ENCODE peak calls at places on chromosomes 5 and 9, in eight cellular contexts. B, N, H, U, V, X, Q and G are unnamed samples.
A peak's percentile ranks its signal among the peaks of the same experiment; 100 is the strongest.

GRCh38 chr5:69238760-69239251 is 4.1 kb downstream of the CDK7 start:
- DNase-seq in H (no peak), U (no peak), V (no peak), N (peak; percentile 57), B (peak; percentile 95), X (peak; percentile 36), Q (no peak), G (peak; percentile 68)

GRCh38 chr9:127170652-127171051 is 48.2 kb upstream of the ANGPTL2 start:
- DNase-seq in X (no peak), V (no peak), N (no peak), Q (no peak), H (no peak), B (no peak), U (no peak), G (no peak)

GRCh38 chr5:74949976-74950375 is 83.8 kb upstream of the FAM169A start:
- DNase-seq in U (no peak), V (no peak), Q (no peak), N (no peak), B (peak; percentile 45), H (no peak), X (no peak), G (no peak)

GRCh38 chr5:143251175-143251574 is 152.3 kb downstream of the NR3C1 start:
- DNase-seq in X (no peak), N (no peak), H (no peak), V (no peak), U (no peak), Q (no peak), B (no peak), G (no peak)

GRCh38 chr9:133570681-133571080 is 36.2 kb downstream of the ADAMTSL2 start:
- DNase-seq in N (no peak), V (no peak), X (no peak), B (no peak), U (no peak), Q (no peak), H (no peak), G (no peak)

GRCh38 chr5:139181835-139182452 is 16.2 kb downstream of the SIL1 start:
- DNase-seq in V (no peak), U (no peak), N (no peak), Q (no peak), B (peak; percentile 73), X (no peak), H (peak; percentile 31), G (peak; percentile 35)

GRCh38 chr5:65213921-65214525 is 267.7 kb downstream of the ADAMTS6 start:
- DNase-seq in U (no peak), H (no peak), X (no peak), V (no peak), Q (no peak), B (peak; percentile 54), N (peak; percentile 36), G (peak; percentile 57)

GRCh38 chr5:39446231-39446630 is 21.5 kb upstream of the DAB2 start:
- DNase-seq in U (no peak), X (no peak), H (no peak), B (no peak), V (no peak), N (no peak), Q (no peak), G (peak; percentile 18)

GRCh38 chr9:134403682-134404301 is 77.5 kb downstream of the RXRA start:
- DNase-seq in Q (no peak), U (no peak), N (no peak), V (no peak), H (peak; percentile 91), X (no peak), B (peak; percentile 91), G (peak; percentile 87)

GRCh38 chr5:135386886-135387628 is 12.0 kb downstream of the MACROH2A1 start:
- DNase-seq in B (peak; percentile 95), U (no peak), N (peak; percentile 69), Q (no peak), H (no peak), V (no peak), X (peak; percentile 80), G (peak; percentile 85)

GRCh38 chr5:157216395-157217142 is 35.9 kb downstream of the ITK start:
- DNase-seq in U (no peak), N (no peak), H (no peak), Q (no peak), X (no peak), V (no peak), B (no peak), G (no peak)

GRCh38 chr5:166117062-166117743 is 2174.2 kb upstream of the WWC1 start:
- DNase-seq in U (no peak), B (no peak), Q (no peak), V (no peak), N (no peak), H (no peak), X (peak; percentile 53), G (no peak)

GRCh38 chr9:72441296-72442211 is 76.5 kb upstream of the ZFAND5 start:
- DNase-seq in V (no peak), X (no peak), U (no peak), H (no peak), Q (no peak), N (no peak), B (no peak), G (no peak)

GRCh38 chr5:9104576-9105339 is 441.1 kb downstream of the SEMA5A start:
- DNase-seq in V (no peak), B (peak; percentile 24), N (no peak), U (no peak), H (no peak), X (no peak), Q (no peak), G (peak; percentile 69)

GRCh38 chr5:157046041-157046440 is 12.9 kb downstream of the HAVCR1 start:
- DNase-seq in N (peak; percentile 60), B (peak; percentile 35), U (no peak), X (peak; percentile 5), H (peak; percentile 37), V (no peak), Q (no peak), G (peak; percentile 33)

GRCh38 chr9:107949058-107949457 is 459.5 kb upstream of the KLF4 start:
- DNase-seq in U (no peak), B (peak; percentile 48), H (no peak), N (no peak), V (no peak), X (no peak), Q (no peak), G (no peak)

GRCh38 chr5:151310932-151311331 is 7.4 kb upstream of the SLC36A3 start:
- DNase-seq in B (no peak), X (no peak), V (no peak), H (no peak), N (no peak), Q (no peak), U (no peak), G (no peak)

GRCh38 chr5:124927735-124928134 is 181.3 kb upstream of the ZNF608 start:
- DNase-seq in V (no peak), Q (no peak), B (peak; percentile 49), U (no peak), N (no peak), X (peak; percentile 76), H (no peak), G (peak; percentile 86)

GRCh38 chr5:145834917-145835838 is at the start of gene PRELID2:
- DNase-seq in U (peak; percentile 17), V (peak; percentile 60), B (peak; percentile 85), H (peak; percentile 93), X (peak; percentile 54), Q (peak; percentile 18), N (peak; percentile 61), G (peak; percentile 89)

GRCh38 chr5:125798311-125798710 is 624.9 kb upstream of the GRAMD2B start:
- DNase-seq in B (peak; percentile 50), X (no peak), Q (no peak), V (no peak), U (no peak), H (no peak), N (no peak), G (peak; percentile 63)

GRCh38 chr9:124110307-124110915 is 98.8 kb downstream of the LHX2 start:
- DNase-seq in V (no peak), Q (no peak), B (peak; percentile 65), N (peak; percentile 44), U (no peak), H (peak; percentile 69), X (peak; percentile 38), G (peak; percentile 64)

GRCh38 chr5:36337592-36337991 is 35.9 kb upstream of the RANBP3L start:
- DNase-seq in Q (no peak), N (no peak), V (no peak), H (no peak), U (no peak), X (no peak), B (no peak), G (no peak)

GRCh38 chr9:127116088-127116726 is 6.2 kb downstream of the ANGPTL2 start:
- DNase-seq in Q (no peak), X (no peak), H (no peak), N (no peak), V (no peak), U (no peak), B (no peak), G (peak; percentile 11)

GRCh38 chr5:163347671-163348070 is 89.7 kb upstream of the CCNG1 start:
- DNase-seq in B (peak; percentile 74), U (peak; percentile 15), N (peak; percentile 43), X (peak; percentile 24), Q (peak; percentile 19), V (peak; percentile 21), H (peak; percentile 42), G (peak; percentile 49)

GRCh38 chr5:61538722-61539501 is 206.9 kb downstream of the ZSWIM6 start:
- DNase-seq in N (no peak), B (no peak), X (no peak), Q (no peak), U (no peak), H (no peak), V (no peak), G (no peak)